ENCODE peak calls at places on chromosomes 1 and 21, in eight cellular contexts. J, E, X, G, U, Q, P and O are unnamed samples.
A peak's percentile ranks its signal among the peaks of the same experiment; 100 is the strongest.

GRCh38 chr1:6177681-6178380 is 2.3 kb downstream of the CHD5 start:
- DNase-seq in E (no peak), P (no peak), Q (no peak), G (no peak), X (no peak), J (no peak), U (no peak), O (no peak)

GRCh38 chr1:203116048-203116810 is 11.3 kb upstream of the ADORA1 start:
- DNase-seq in Q (no peak), E (no peak), U (no peak), G (no peak), X (no peak), P (no peak), J (no peak), O (no peak)

GRCh38 chr21:46264046-46264689 is 21.2 kb downstream of the MCM3AP start:
- DNase-seq in E (no peak), Q (no peak), G (no peak), X (no peak), P (no peak), J (no peak), U (no peak), O (no peak)

GRCh38 chr1:88519156-88519555 is 164.9 kb upstream of the PKN2 start:
- DNase-seq in G (no peak), J (no peak), U (no peak), Q (no peak), E (no peak), X (peak; percentile 7), P (no peak), O (no peak)

GRCh38 chr1:24721533-24721932 is 23.7 kb upstream of the CLIC4 start:
- DNase-seq in P (no peak), U (no peak), J (no peak), E (no peak), X (no peak), G (no peak), Q (no peak), O (no peak)

GRCh38 chr1:229199261-229199850 is 71.6 kb upstream of the RAB4A start:
- DNase-seq in G (peak; percentile 28), Q (no peak), U (no peak), X (no peak), P (no peak), E (no peak), J (peak; percentile 51), O (no peak)

GRCh38 chr1:78254517-78254916 is 208.8 kb downstream of the GIPC2 start:
- DNase-seq in U (no peak), J (no peak), P (no peak), G (peak; percentile 37), Q (no peak), X (peak; percentile 82), E (no peak), O (no peak)

GRCh38 chr21:45591619-45592207 is 49.5 kb upstream of the SLC19A1 start:
- DNase-seq in P (no peak), G (no peak), X (no peak), E (no peak), J (no peak), U (no peak), Q (no peak), O (no peak)

GRCh38 chr21:42652527-42653491 is 612 bp upstream of the PDE9A start:
- DNase-seq in Q (peak; percentile 62), J (peak; percentile 86), G (no peak), U (peak; percentile 82), P (no peak), X (peak; percentile 73), E (no peak), O (peak; percentile 57)

GRCh38 chr1:168405931-168406330 is 125.3 kb downstream of the TBX19 start:
- DNase-seq in Q (no peak), G (no peak), E (no peak), P (no peak), U (no peak), X (no peak), J (no peak), O (no peak)

GRCh38 chr1:27071049-27071416 is 58.4 kb upstream of the TENT5B start:
- DNase-seq in P (no peak), X (peak; percentile 90), Q (peak; percentile 34), U (peak; percentile 32), G (peak; percentile 75), J (peak; percentile 48), E (no peak), O (peak; percentile 64)

GRCh38 chr21:42543106-42543847 is 29.6 kb downstream of the SLC37A1 start:
- DNase-seq in X (no peak), Q (no peak), U (no peak), G (no peak), E (no peak), P (no peak), J (no peak), O (no peak)

GRCh38 chr1:205959789-205960188 is 16.5 kb upstream of the SLC26A9 start:
- DNase-seq in X (no peak), U (no peak), Q (no peak), P (no peak), J (no peak), E (no peak), G (no peak), O (no peak)

GRCh38 chr1:110674337-110675059 is at the start of gene KCNA3:
- DNase-seq in G (no peak), X (peak; percentile 61), Q (peak; percentile 39), P (peak; percentile 65), U (peak; percentile 65), J (peak; percentile 83), E (no peak), O (peak; percentile 67)

GRCh38 chr1:94705755-94706154 is 114.4 kb upstream of the SLC44A3 start:
- DNase-seq in X (no peak), G (no peak), U (no peak), P (no peak), E (no peak), J (no peak), Q (no peak), O (no peak)

GRCh38 chr1:63645301-63645700 is 52.1 kb downstream of the PGM1 start:
- DNase-seq in U (no peak), X (no peak), P (no peak), G (no peak), J (no peak), Q (no peak), E (no peak), O (no peak)

GRCh38 chr1:24805534-24806301 is 60.5 kb downstream of the CLIC4 start:
- DNase-seq in X (peak; percentile 92), E (no peak), G (peak; percentile 89), J (no peak), Q (no peak), U (no peak), P (no peak), O (no peak)

GRCh38 chr21:44657635-44658183 is at the start of gene KRTAP12-3:
- DNase-seq in U (no peak), X (no peak), J (no peak), G (no peak), P (no peak), Q (peak; percentile 37), E (no peak), O (no peak)

GRCh38 chr21:41133896-41134522 is 34.0 kb upstream of the BACE2 start:
- DNase-seq in Q (no peak), J (peak; percentile 75), P (peak; percentile 59), X (peak; percentile 47), G (peak; percentile 45), E (no peak), U (peak; percentile 48), O (no peak)

GRCh38 chr1:25487628-25488027 is 55.8 kb upstream of the LDLRAP1 start:
- DNase-seq in G (no peak), J (no peak), Q (no peak), E (no peak), U (no peak), X (no peak), P (peak; percentile 31), O (no peak)

GRCh38 chr1:94039514-94039870 is 81.5 kb downstream of the ABCA4 start:
- DNase-seq in Q (peak; percentile 84), X (peak; percentile 81), J (peak; percentile 84), P (peak; percentile 59), G (peak; percentile 81), U (peak; percentile 91), E (no peak), O (peak; percentile 57)